ENCODE peak calls at places on chromosomes 16 and 17, in eight cellular contexts. E is hepatocyte; K is GM23248; Z is psoas muscle; C is right cardiac atrium; T is stomach; X is CD8-positive, alpha-beta memory T cell; R is sigmoid colon. U is an unnamed sample. For H3K4me1, the result is how much of the 10 kb centered on the place peaks cover.

GRCh38 chr16:9286930-9287329 is 195.5 kb downstream of the HAPSTR1 start:
- DNase-seq in E (peak), K (no peak), Z (no peak), C (no peak), T (no peak), X (no peak), R (no peak), U (no peak)

GRCh38 chr17:71516149-71516548 is 604.7 kb upstream of the SOX9 start:
- DNase-seq in E (no peak), K (no peak), Z (no peak), C (no peak), T (no peak), X (no peak), R (no peak), U (no peak)

GRCh38 chr16:64202571-64202970 is 919.3 kb downstream of the CDH11 start:
- DNase-seq in E (no peak), K (no peak), Z (no peak), C (no peak), T (no peak), X (no peak), R (no peak), U (no peak)

GRCh38 chr17:61400058-61400785 is 579 bp downstream of the TBX2 start:
- DNase-seq in E (peak), K (peak), Z (no peak), C (no peak), T (no peak), X (no peak), R (peak), U (peak)

GRCh38 chr16:72857841-72858594 is 189.9 kb downstream of the ZFHX3 start:
- DNase-seq in E (no peak), K (no peak), Z (no peak), C (no peak), T (no peak), X (no peak), R (no peak), U (no peak)

GRCh38 chr17:57544381-57544780 is 200.7 kb downstream of the CCDC182 start:
- DNase-seq in E (no peak), K (no peak), Z (no peak), C (no peak), T (no peak), X (no peak), R (no peak), U (no peak)

GRCh38 chr17:76947771-76948170 is 79.6 kb downstream of the MGAT5B start:
- DNase-seq in E (no peak), K (no peak), Z (no peak), C (no peak), T (no peak), X (no peak), R (no peak), U (no peak)

GRCh38 chr16:61879-62281 is 8.3 kb downstream of the SNRNP25 start:
- DNase-seq in E (no peak), K (no peak), Z (peak), C (no peak), T (no peak), X (no peak), R (peak), U (no peak)

GRCh38 chr17:13106171-13106570 is 88.3 kb upstream of the ELAC2 start:
- DNase-seq in E (no peak), K (no peak), Z (no peak), C (no peak), T (no peak), X (no peak), R (no peak), U (no peak)

GRCh38 chr17:68908045-68908444 is 47.1 kb downstream of the ABCA8 start:
- DNase-seq in E (no peak), K (no peak), Z (no peak), C (no peak), T (no peak), X (no peak), R (no peak), U (no peak)

GRCh38 chr17:75832652-75833400 is 11.4 kb downstream of the UNC13D start:
- DNase-seq in E (no peak), K (no peak), Z (no peak), C (no peak), T (no peak), X (peak), R (no peak), U (peak)

GRCh38 chr16:79950932-79951719 is 350.6 kb upstream of the MAF start:
- DNase-seq in E (no peak), K (no peak), Z (no peak), C (no peak), T (no peak), X (no peak), R (no peak), U (no peak)

GRCh38 chr17:73196500-73196899 is 3.6 kb downstream of the COG1 start:
- DNase-seq in E (peak), K (no peak), Z (peak), C (peak), T (peak), X (no peak), R (peak), U (no peak)

GRCh38 chr17:81125573-81126081 is 39.7 kb upstream of the PVALEF start:
- DNase-seq in E (no peak), K (peak), Z (no peak), C (no peak), T (no peak), X (no peak), R (no peak), U (no peak)

GRCh38 chr17:42673885-42674754 is 2.7 kb downstream of the PLEKHH3 start:
- DNase-seq in E (peak), K (peak), Z (peak), C (peak), T (peak), X (peak), R (peak), U (peak)

GRCh38 chr17:65290616-65291015 is 153.4 kb downstream of the RGS9 start:
- DNase-seq in E (peak), K (no peak), Z (no peak), C (peak), T (peak), X (no peak), R (no peak), U (no peak)

GRCh38 chr16:379183-379960 is 2.4 kb downstream of the PGAP6 start:
- DNase-seq in E (peak), K (no peak), Z (no peak), C (no peak), T (peak), X (no peak), R (no peak), U (peak)

GRCh38 chr17:6524520-6524919 is 31.8 kb downstream of the PITPNM3 start:
- DNase-seq in E (no peak), K (peak), Z (no peak), C (no peak), T (no peak), X (no peak), R (no peak), U (no peak)

GRCh38 chr17:1644493-1645206 is 882 bp downstream of the SCARF1 start:
- DNase-seq in E (no peak), K (peak), Z (no peak), C (no peak), T (no peak), X (no peak), R (no peak), U (no peak)

GRCh38 chr16:79599837-79600635 is 501 bp downstream of the MAF start:
- DNase-seq in E (peak), K (peak), Z (peak), C (peak), T (peak), X (peak), R (peak), U (peak)

GRCh38 chr16:88643546-88643932 is 5.2 kb downstream of the IL17C start:
- DNase-seq in E (no peak), K (no peak), Z (no peak), C (no peak), T (no peak), X (no peak), R (no peak), U (no peak)

GRCh38 chr16:83402160-83402794 is 405.5 kb upstream of the HSBP1 start:
- DNase-seq in E (no peak), K (peak), Z (no peak), C (no peak), T (no peak), X (no peak), R (no peak), U (no peak)

GRCh38 chr17:15896834-15897233 is 48.1 kb upstream of the ADORA2B start:
- DNase-seq in E (no peak), K (no peak), Z (no peak), C (no peak), T (no peak), X (no peak), R (no peak), U (no peak)

GRCh38 chr16:49366669-49367068 is 6.9 kb upstream of the C16orf78 start:
- DNase-seq in E (no peak), K (no peak), Z (no peak), C (no peak), T (no peak), X (no peak), R (no peak), U (no peak)

GRCh38 chr17:311119-311848 is 41.3 kb downstream of the RPH3AL start:
- DNase-seq in E (no peak), K (no peak), Z (peak), C (peak), T (no peak), X (no peak), R (peak), U (peak)

GRCh38 chr16:89565256-89565505 is 4.7 kb downstream of the RPL13 start:
- DNase-seq in E (no peak), K (no peak), Z (no peak), C (no peak), T (no peak), X (no peak), R (no peak), U (no peak)

GRCh38 chr16:51392651-51393187 is 241.6 kb upstream of the SALL1 start:
- DNase-seq in E (peak), K (peak), Z (peak), C (peak), T (no peak), X (no peak), R (no peak), U (no peak)

GRCh38 chr16:81526935-81527334 is 82.3 kb downstream of the CMIP start:
- DNase-seq in E (peak), K (peak), Z (peak), C (peak), T (no peak), X (peak), R (no peak), U (peak)

GRCh38 chr17:40303009-40303657 is 5.8 kb upstream of the RARA start:
- DNase-seq in E (peak), K (peak), Z (peak), C (no peak), T (peak), X (peak), R (no peak), U (no peak)

GRCh38 chr17:58084317-58084981 is 1.2 kb downstream of the DYNLL2 start:
- DNase-seq in E (peak), K (peak), Z (peak), C (peak), T (peak), X (peak), R (peak), U (no peak)

GRCh38 chr17:63150994-63151464 is 185.0 kb downstream of the TANC2 start:
- DNase-seq in E (peak), K (peak), Z (no peak), C (no peak), T (no peak), X (no peak), R (no peak), U (no peak)

GRCh38 chr17:39974433-39974832 is 6.2 kb upstream of the PSMD3 start:
- DNase-seq in E (no peak), K (no peak), Z (no peak), C (no peak), T (no peak), X (no peak), R (no peak), U (no peak)

GRCh38 chr17:12472613-12473173 is 193.0 kb upstream of the MYOCD start:
- DNase-seq in E (no peak), K (no peak), Z (no peak), C (no peak), T (no peak), X (no peak), R (peak), U (no peak)

GRCh38 chr16:720507-720989 is 398 bp upstream of the ANTKMT start:
- DNase-seq in E (peak), K (peak), Z (no peak), C (peak), T (no peak), X (no peak), R (peak), U (no peak)

GRCh38 chr16:2339521-2340484 is 725 bp downstream of the ABCA3 start:
- DNase-seq in E (peak), K (peak), Z (peak), C (peak), T (peak), X (peak), R (peak), U (peak)

GRCh38 chr17:78883090-78883532 is 19.9 kb downstream of the CEP295NL start:
- DNase-seq in E (peak), K (peak), Z (peak), C (peak), T (peak), X (no peak), R (peak), U (peak)

GRCh38 chr16:87392823-87393679 is 915 bp downstream of the MAP1LC3B start:
- DNase-seq in E (peak), K (peak), Z (peak), C (peak), T (peak), X (peak), R (peak), U (peak)

GRCh38 chr16:87390641-87391323 is 1.4 kb upstream of the MAP1LC3B start:
- DNase-seq in E (no peak), K (no peak), Z (no peak), C (no peak), T (no peak), X (no peak), R (peak), U (no peak)

GRCh38 chr16:87389245-87389644 is 2.9 kb upstream of the MAP1LC3B start:
- DNase-seq in E (no peak), K (no peak), Z (no peak), C (no peak), T (no peak), X (no peak), R (peak), U (no peak)

GRCh38 chr16:87391950-87392822 is at the start of gene MAP1LC3B:
- DNase-seq in E (peak), K (peak), Z (peak), C (peak), T (peak), X (peak), R (peak), U (peak)

DNA sequence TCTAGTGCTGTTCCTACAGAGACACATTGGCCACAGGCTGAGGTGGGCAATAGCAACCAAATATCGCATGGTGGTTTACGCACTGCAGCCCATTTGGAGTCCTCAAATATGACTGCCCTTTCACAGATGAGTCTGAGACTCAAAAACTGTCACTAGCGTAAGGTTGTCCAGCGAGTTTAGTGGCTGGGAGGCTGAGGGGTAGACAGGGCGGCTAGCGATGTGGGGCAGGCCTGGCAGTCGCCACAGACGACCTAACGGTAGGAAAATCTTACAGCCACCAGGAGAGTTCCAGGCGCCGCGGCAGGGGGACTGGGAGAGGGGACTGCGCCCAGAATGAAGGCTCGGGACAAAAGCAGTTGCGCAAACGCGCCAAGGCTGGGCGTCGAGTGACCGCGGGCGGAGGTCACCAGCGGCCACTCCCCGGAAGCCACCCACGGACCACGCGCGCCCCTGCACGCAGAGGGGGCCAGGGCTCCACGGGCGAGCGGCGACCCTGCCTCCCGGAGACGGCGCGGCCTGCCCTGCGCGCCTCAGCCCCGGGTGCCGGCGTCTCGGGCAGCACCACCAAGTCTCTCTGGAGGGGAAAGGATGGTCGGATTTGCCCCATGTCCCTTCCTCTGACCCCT is 699 bp upstream of the MAP1LC3B start:
- DNase-seq in E (peak), K (peak), Z (peak), C (peak), T (peak), X (no peak), R (peak), U (peak)
- H3K4me1 ChIP-seq in E (under half), K (under half), Z (half or more), C (under half), T (half or more), X (half or more), R (under half), U (under half)

DNA sequence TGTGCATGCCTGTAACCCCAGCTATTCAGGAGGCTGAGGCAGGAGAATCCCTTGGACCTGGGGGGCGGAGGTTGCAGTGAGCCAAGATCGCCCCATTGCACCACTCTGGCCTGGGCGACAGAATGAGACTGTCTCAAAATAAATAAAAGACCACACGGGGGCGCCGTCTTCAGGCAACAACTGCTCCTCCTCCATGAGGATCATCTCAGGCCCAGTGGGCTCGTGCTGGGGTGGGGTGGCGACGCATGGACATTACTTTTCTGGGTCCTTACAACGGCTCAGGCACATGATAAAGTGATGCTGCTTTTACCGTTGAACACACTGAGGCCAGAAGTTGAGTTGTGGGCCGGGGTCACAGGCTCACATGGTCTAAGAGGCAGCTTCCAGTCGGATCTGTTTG is 56.2 kb downstream of the PRMT7 start:
- DNase-seq in E (peak), K (peak), Z (no peak), C (no peak), T (peak), X (peak), R (no peak), U (no peak)
- H3K4me1 ChIP-seq in E (under half), K (under half), Z (under half), C (under half), T (under half), X (under half), R (under half), U (under half)

GRCh38 chr17:74767111-74767516 is 9.0 kb downstream of the NAT9 start:
- DNase-seq in E (no peak), K (no peak), Z (no peak), C (peak), T (no peak), X (no peak), R (no peak), U (no peak)

GRCh38 chr17:74769266-74769855 is 6.8 kb downstream of the NAT9 start:
- DNase-seq in E (no peak), K (no peak), Z (no peak), C (no peak), T (no peak), X (no peak), R (no peak), U (no peak)

GRCh38 chr17:74769856-74770497 is 6.2 kb downstream of the NAT9 start:
- DNase-seq in E (no peak), K (no peak), Z (no peak), C (no peak), T (peak), X (no peak), R (no peak), U (peak)

GRCh38 chr17:74768763-74769114 is 7.4 kb downstream of the NAT9 start:
- DNase-seq in E (no peak), K (no peak), Z (no peak), C (no peak), T (no peak), X (no peak), R (no peak), U (no peak)

GRCh38 chr17:74768069-74768762 is 7.9 kb downstream of the NAT9 start:
- DNase-seq in E (no peak), K (peak), Z (peak), C (peak), T (peak), X (no peak), R (peak), U (peak)
- H3K4me1 ChIP-seq in E (half or more), K (under half), Z (under half), C (under half), T (half or more), X (under half), R (under half), U (under half)

GRCh38 chr17:82226809-82227628 is 1.8 kb upstream of the SLC16A3 start:
- DNase-seq in E (no peak), K (no peak), Z (peak), C (no peak), T (no peak), X (no peak), R (peak), U (peak)

GRCh38 chr17:82229686-82230626 is 1.1 kb downstream of the SLC16A3 start:
- DNase-seq in E (no peak), K (no peak), Z (peak), C (no peak), T (no peak), X (no peak), R (peak), U (peak)

GRCh38 chr17:82227629-82228277 is 1.1 kb upstream of the SLC16A3 start:
- DNase-seq in E (no peak), K (no peak), Z (peak), C (no peak), T (no peak), X (no peak), R (peak), U (peak)

GRCh38 chr17:82228842-82229685 is at the start of gene SLC16A3:
- DNase-seq in E (peak), K (peak), Z (peak), C (peak), T (peak), X (peak), R (peak), U (peak)

GRCh38 chr17:82228278-82228841 is 482 bp upstream of the SLC16A3 start:
- DNase-seq in E (peak), K (no peak), Z (peak), C (no peak), T (peak), X (peak), R (peak), U (peak)
- H3K4me1 ChIP-seq in E (under half), K (under half), Z (under half), C (under half), T (half or more), X (under half), R (under half), U (under half)

GRCh38 chr17:32350662-32351418 is 883 bp downstream of the ZNF207 start:
- DNase-seq in E (peak), K (peak), Z (no peak), C (peak), T (peak), X (peak), R (no peak), U (no peak)

GRCh38 chr17:32356378-32356743 is 6.4 kb downstream of the ZNF207 start:
- DNase-seq in E (no peak), K (no peak), Z (no peak), C (no peak), T (no peak), X (no peak), R (no peak), U (no peak)

GRCh38 chr17:32356750-32357149 is 6.8 kb downstream of the ZNF207 start:
- DNase-seq in E (no peak), K (peak), Z (no peak), C (no peak), T (no peak), X (no peak), R (no peak), U (no peak)

GRCh38 chr17:32357615-32358014 is 7.7 kb downstream of the ZNF207 start:
- DNase-seq in E (no peak), K (no peak), Z (no peak), C (no peak), T (no peak), X (no peak), R (no peak), U (no peak)

GRCh38 chr17:32355649-32356377 is 5.9 kb downstream of the ZNF207 start:
- DNase-seq in E (no peak), K (peak), Z (no peak), C (no peak), T (no peak), X (no peak), R (no peak), U (no peak)
- H3K4me1 ChIP-seq in E (under half), K (under half), Z (half or more), C (under half), T (half or more), X (half or more), R (half or more), U (under half)

DNA sequence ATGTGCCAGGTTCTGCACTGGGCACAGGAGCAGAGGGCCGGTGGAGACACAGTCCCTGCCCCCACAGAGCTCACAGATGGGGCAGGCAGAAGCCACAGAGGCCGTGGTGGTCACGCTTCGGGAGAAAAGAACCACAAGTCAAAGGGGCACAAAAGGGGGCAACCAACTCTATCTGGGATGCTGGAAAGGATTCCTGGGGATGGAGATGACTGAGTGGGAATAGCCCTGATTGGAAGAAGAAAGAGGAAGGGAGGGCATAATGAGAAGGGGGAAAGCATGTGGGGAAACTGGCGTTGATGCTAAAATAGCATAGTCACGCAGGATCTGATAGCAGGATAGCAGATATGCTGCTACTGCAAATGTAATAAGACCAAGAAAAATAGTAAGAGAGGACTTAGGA is 69.7 kb downstream of the VAT1L start:
- DNase-seq in E (no peak), K (no peak), Z (no peak), C (no peak), T (no peak), X (no peak), R (no peak), U (no peak)
- H3K4me1 ChIP-seq in E (under half), K (under half), Z (under half), C (under half), T (under half), X (under half), R (under half), U (under half)

GRCh38 chr17:45168991-45169752 is 7.5 kb downstream of the HEXIM2 start:
- DNase-seq in E (no peak), K (no peak), Z (peak), C (no peak), T (no peak), X (no peak), R (no peak), U (peak)
- H3K4me1 ChIP-seq in E (under half), K (under half), Z (under half), C (under half), T (under half), X (under half), R (under half), U (under half)

U was measured in kidney.